ENCODE peak calls at places on chromosome 19, in seven cellular contexts. J, Y, I, U, N, D and H are unnamed samples.

GRCh38 chr19:11587973-11588631 is 9.2 kb upstream of the ZNF627 start:
- DNase-seq in D (no peak), U (no peak), I (no peak), J (no peak), N (no peak), Y (no peak), H (no peak)

GRCh38 chr19:4977299-4978174 is 8.6 kb downstream of the KDM4B start:
- DNase-seq in U (no peak), Y (no peak), N (no peak), I (no peak), J (peak), D (no peak), H (no peak)

GRCh38 chr19:55080915-55081772 is 5.5 kb downstream of the EPS8L1 start:
- DNase-seq in J (peak), D (no peak), I (no peak), U (peak), N (peak), Y (peak), H (peak)

GRCh38 chr19:54662730-54663129 is at the start of gene LILRB4:
- DNase-seq in Y (no peak), N (no peak), U (no peak), D (no peak), I (peak), J (no peak), H (no peak)

GRCh38 chr19:48547722-48548121 is 4.2 kb upstream of the SULT2B1 start:
- DNase-seq in I (no peak), U (no peak), D (no peak), Y (no peak), J (no peak), N (no peak), H (no peak)

GRCh38 chr19:11091343-11092153 is 2.3 kb downstream of the LDLR start:
- DNase-seq in N (no peak), Y (peak), U (peak), I (no peak), D (peak), J (peak), H (peak)

GRCh38 chr19:33429891-33430673 is 56.6 kb downstream of the CEBPG start:
- DNase-seq in I (no peak), U (no peak), N (no peak), Y (no peak), J (no peak), D (no peak), H (no peak)

GRCh38 chr19:2231621-2232221 is 4.4 kb downstream of the PLEKHJ1 start:
- DNase-seq in N (no peak), U (no peak), D (no peak), I (no peak), Y (no peak), J (peak), H (no peak)

GRCh38 chr19:23855676-23856075 is 59.0 kb upstream of the ZNF726 start:
- DNase-seq in Y (no peak), I (no peak), N (no peak), U (no peak), D (no peak), J (no peak), H (peak)

GRCh38 chr19:48401277-48401676 is 7.8 kb downstream of the GRIN2D start:
- DNase-seq in J (no peak), I (no peak), N (no peak), Y (no peak), U (no peak), D (no peak), H (peak)

GRCh38 chr19:35977446-35978222 is 17.4 kb upstream of the SDHAF1 start:
- DNase-seq in Y (no peak), D (no peak), U (peak), I (no peak), N (peak), J (peak), H (peak)

GRCh38 chr19:45123440-45123850 is 30.5 kb downstream of the PPP1R37 start:
- DNase-seq in U (no peak), I (no peak), Y (peak), N (no peak), J (no peak), D (peak), H (no peak)

GRCh38 chr19:35996777-35997176 is 1.8 kb downstream of the SDHAF1 start:
- DNase-seq in D (no peak), J (peak), U (no peak), Y (no peak), I (no peak), N (no peak), H (no peak)

DNA sequence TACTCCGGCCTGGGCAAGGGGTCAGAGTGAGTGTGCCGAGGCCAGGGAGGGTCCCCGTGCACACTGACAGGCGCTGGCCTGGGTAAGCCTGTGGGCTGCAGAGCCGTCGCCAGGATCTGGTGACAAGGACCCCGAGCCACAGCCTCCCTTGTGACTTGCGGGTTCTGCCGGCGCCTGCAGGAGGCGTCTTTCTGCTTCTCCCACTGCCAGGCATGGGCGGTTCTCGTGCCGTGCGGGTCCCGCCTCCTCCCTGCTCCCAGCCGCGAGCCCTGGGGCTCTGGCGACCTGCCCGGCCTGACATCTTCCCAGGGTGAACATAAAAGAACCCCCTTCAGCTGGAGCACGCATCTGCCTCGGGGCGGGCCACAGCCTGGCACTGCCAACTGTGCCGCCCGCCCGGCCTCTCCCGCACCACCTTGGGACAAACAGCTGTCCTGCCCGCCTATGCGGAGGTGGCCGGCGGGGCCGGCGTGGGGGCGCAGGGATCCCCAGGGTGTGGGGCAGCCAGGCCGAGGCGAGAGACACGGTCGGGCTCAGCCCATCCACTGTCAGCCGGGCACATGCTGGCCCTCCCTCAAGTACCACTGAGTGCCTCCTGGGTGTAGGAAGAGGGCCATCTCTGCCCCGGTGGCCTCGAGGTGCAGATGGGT is 1.5 kb upstream of the HCN2 start:
- DNase-seq in D (peak), J (peak), Y (peak), I (peak), N (peak), U (peak), H (peak)
- TF ChIP-seq EZH2 in D (no peak), J (no peak), Y (no peak), I (no peak), N (peak), U (no peak), H (no peak)

DNA sequence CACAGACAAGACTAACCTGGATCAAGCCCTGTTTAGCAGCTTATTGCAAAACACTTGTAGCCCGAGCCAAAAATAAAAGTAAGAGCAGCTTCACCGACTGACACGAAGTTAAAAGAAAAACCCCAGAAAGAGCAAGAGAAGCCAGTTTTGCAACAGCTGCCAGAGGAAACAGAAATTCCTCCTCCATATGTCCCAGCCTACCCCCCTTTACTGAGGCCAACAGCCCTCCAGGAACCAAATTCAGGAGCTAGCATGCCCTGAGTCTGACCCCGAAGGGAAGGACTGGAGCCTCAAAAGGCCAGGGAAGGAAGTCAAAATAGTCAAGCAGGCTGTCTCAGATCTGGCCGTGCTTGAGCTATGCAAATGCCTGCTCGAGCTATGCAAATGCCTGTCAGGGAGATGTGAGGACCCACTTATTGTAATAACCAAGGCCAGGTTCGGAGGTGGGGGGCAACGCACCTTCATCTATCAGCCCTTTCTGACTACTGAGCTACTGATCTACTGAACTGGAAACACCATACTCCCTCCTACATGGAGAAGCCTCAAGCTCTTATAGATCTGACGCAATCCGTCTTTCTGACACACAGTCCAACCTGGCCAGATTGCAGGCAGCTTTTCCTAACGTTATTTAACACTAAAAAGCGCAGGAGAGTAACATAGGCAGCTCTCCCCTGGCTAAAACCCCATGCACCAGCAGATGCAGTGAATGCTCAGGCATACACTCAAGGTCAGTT is 6.7 kb downstream of the SIGLEC11 start:
- DNase-seq in D (no peak), Y (no peak), N (no peak), U (no peak), I (no peak), J (peak), H (peak)
- TF ChIP-seq EZH2phosphoT487 in D (no peak), Y (no peak), N (no peak), U (no peak), I (no peak), J (no peak), H (no peak)

DNA sequence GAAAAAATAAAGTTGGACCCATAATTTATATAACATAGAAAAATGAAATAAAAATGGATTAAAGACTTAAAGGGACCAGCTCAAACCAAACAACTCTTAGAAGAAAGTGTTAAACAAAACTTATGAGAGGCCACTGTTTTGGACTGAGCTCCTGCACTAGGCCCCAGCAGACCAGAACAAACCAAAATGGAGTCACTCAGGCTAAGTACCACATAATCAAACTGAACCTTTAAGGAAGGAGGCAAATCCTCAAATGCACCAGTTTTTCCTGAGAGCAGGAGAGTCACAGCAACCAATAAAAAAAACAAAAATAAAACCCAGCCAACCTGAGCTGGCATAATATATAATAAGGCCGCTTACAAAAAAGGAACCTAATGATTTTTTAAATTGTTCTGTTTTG is 10.3 kb upstream of the OR10H1 start:
- DNase-seq in Y (no peak), J (no peak), I (no peak), D (no peak), U (no peak), N (no peak), H (no peak)
- TF ChIP-seq EZH2 in Y (no peak), J (no peak), I (no peak), D (no peak), U (no peak), N (no peak), H (no peak)

DNA sequence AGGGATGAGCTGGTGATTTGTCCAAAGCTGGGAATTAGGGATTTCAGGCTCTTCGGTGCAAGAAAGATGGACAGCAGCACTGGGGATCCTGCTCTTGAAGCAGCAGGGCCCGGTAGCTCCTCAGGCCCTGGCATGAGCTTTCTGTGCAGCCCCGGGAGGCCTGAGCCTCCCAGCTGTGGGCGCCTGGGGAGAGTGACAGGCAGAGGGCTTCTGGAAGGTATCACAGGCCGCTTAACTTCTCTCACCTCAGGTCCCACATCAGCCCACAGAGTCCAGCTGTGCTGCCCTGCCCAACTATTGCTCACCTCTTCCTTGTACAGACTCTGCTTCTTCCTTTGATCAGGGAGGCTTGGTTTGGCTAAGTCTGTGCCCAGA is 14.6 kb upstream of the ZNF536 start:
- DNase-seq in U (no peak), J (no peak), I (no peak), D (no peak), Y (no peak), N (no peak), H (no peak)
- TF ChIP-seq EZH2phosphoT487 in U (no peak), J (no peak), I (no peak), D (no peak), Y (no peak), N (no peak), H (no peak)

GRCh38 chr19:50327461-50328256 is 1.5 kb downstream of the KCNC3 start:
- DNase-seq in J (no peak), U (no peak), Y (no peak), N (no peak), I (no peak), D (no peak), H (peak)
- TF ChIP-seq EZH2 in J (no peak), U (no peak), Y (peak), N (no peak), I (no peak), D (no peak), H (no peak)

DNA sequence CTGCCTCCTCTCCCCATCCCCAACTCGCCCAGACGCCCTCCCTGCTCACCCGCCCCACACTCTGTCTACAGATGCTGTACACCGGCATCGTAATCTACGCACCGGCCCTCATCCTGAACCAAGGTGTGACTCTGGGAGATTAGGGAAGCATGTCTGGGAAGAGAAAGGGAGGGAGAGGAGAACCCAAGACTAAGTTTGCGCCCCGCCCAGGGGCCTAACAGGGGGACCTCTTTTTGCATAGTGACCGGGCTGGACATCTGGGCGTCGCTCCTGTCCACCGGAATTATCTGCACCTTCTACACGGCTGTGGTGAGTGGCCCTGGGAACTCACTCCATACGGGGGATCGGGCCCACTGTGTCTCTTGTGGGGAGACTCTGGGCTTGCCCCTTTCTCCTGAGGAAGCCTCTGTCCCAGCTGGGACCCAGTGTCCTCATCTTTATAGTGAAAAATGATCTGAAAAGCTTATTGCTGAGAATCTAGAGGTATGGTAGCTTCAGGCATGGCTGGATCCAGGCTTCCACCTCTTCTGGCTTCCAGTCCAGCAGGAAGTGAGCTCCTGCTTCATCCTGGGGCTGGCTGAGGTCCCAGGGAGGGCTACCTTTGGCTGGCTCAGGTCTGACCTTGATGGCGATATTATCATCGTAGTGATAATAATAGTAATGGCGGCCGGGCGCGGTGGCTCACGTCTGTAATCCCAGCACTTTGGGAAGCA is 2.8 kb downstream of the SLC5A5 start:
- DNase-seq in J (no peak), Y (no peak), U (no peak), D (no peak), I (no peak), N (no peak), H (no peak)
- TF ChIP-seq EZH2phosphoT487 in J (no peak), Y (no peak), U (no peak), D (no peak), I (no peak), N (no peak), H (no peak)

DNA sequence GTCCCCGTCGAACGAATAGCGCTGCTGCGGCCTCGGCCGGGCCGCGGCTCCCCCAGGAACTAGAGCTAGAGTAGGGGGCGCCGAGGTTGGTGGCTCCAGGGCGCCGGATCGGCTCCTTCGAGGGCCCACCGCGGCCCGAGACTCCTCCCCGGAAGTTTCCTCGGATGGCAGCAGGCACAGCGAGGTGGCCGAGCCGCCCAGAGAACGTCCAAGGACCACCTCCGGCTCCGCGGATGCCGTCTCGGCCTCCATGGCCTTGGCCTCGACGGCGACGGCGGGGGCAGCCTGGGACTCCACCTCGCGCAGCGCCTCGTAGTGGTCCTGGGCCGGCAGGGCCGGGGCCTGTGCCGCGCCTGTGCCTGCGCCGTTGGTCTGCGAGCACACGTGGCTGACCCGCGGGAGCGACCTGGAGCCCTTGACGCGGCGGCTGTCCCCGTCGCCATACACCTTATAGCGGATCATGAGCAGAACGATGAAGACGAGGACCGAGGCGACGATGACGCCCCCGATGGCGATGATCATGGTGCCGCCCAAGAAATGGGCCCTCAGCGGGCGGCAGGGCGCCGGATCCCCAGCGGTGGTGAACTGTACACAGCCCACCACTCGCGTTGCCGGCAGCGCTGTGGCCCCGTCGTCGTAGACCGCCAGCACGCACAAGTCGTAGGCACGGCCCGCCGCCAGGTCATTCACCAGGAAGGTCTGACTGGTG is 11.8 kb downstream of the IFNL1 start:
- DNase-seq in J (peak), I (no peak), Y (peak), N (peak), D (no peak), U (no peak), H (peak)
- TF ChIP-seq EZH2 in J (peak), I (no peak), Y (peak), N (peak), D (no peak), U (no peak), H (no peak)

GRCh38 chr19:34677386-34678084 is at the start of gene ZNF302:
- DNase-seq in I (peak), D (peak), N (peak), U (peak), J (peak), Y (peak), H (peak)

GRCh38 chr19:34678421-34678820 is 943 bp downstream of the ZNF302 start:
- DNase-seq in I (no peak), Y (no peak), J (no peak), D (no peak), N (no peak), U (no peak), H (no peak)

GRCh38 chr19:34678085-34678412 is 571 bp downstream of the ZNF302 start:
- DNase-seq in U (no peak), J (no peak), I (no peak), N (no peak), D (no peak), Y (no peak), H (no peak)

GRCh38 chr19:34675919-34676318 is 1.0 kb downstream of the SCGB2B2 start:
- DNase-seq in J (no peak), D (no peak), Y (no peak), U (no peak), I (no peak), N (no peak), H (no peak)

GRCh38 chr19:34676697-34677385 is at the start of gene SCGB2B2:
- DNase-seq in I (no peak), J (no peak), D (peak), N (no peak), U (peak), Y (no peak), H (peak)
- TF ChIP-seq EZH2phosphoT487 in I (no peak), J (no peak), D (no peak), N (no peak), U (no peak), Y (no peak), H (no peak)

GRCh38 chr19:51688665-51689571 is 4.2 kb upstream of the SPACA6 start:
- DNase-seq in D (peak), N (peak), U (peak), Y (peak), I (no peak), J (peak), H (peak)
- TF ChIP-seq EZH2 in D (no peak), N (no peak), U (no peak), Y (no peak), I (no peak), J (no peak), H (no peak)